ENCODE peak calls at places on chromosomes 1 and 21, in nine cellular contexts. W, J, C, X, P, N, H, B and L are unnamed samples.
A peak's percentile ranks its signal among the peaks of the same experiment; 100 is the strongest.

GRCh38 chr1:14494931-14495330 is 103.6 kb upstream of the KAZN start:
- DNase-seq in W (no peak), J (no peak), C (no peak), X (no peak), P (no peak), N (no peak), H (no peak), B (no peak), L (no peak)

GRCh38 chr1:173997796-173998195 is 24.4 kb downstream of the RC3H1 start:
- DNase-seq in W (no peak), J (no peak), C (no peak), X (no peak), P (no peak), N (no peak), H (no peak), B (peak; percentile 34), L (no peak)

GRCh38 chr1:91529856-91530255 is 29.2 kb downstream of the CDC7 start:
- DNase-seq in W (peak; percentile 54), J (peak; percentile 66), C (no peak), X (no peak), P (no peak), N (peak; percentile 10), H (no peak), B (peak; percentile 33), L (no peak)

GRCh38 chr1:63664742-63665141 is 71.5 kb downstream of the PGM1 start:
- DNase-seq in W (no peak), J (no peak), C (no peak), X (no peak), P (no peak), N (no peak), H (no peak), B (no peak), L (no peak)

GRCh38 chr1:229506633-229507032 is 1.5 kb downstream of the NUP133 start:
- DNase-seq in W (no peak), J (no peak), C (no peak), X (no peak), P (no peak), N (no peak), H (no peak), B (no peak), L (no peak)

GRCh38 chr1:62111084-62111483 is 83.6 kb upstream of the L1TD1 start:
- DNase-seq in W (no peak), J (no peak), C (no peak), X (no peak), P (no peak), N (no peak), H (no peak), B (no peak), L (no peak)

GRCh38 chr1:185568155-185569123 is 165.8 kb upstream of the HMCN1 start:
- DNase-seq in W (peak; percentile 58), J (no peak), C (no peak), X (no peak), P (no peak), N (no peak), H (no peak), B (peak; percentile 5), L (no peak)

GRCh38 chr1:25878690-25879089 is 3.2 kb upstream of the PAQR7 start:
- DNase-seq in W (no peak), J (no peak), C (no peak), X (no peak), P (no peak), N (no peak), H (no peak), B (no peak), L (no peak)

GRCh38 chr1:116119876-116120275 is 8.7 kb downstream of the MAB21L3 start:
- DNase-seq in W (no peak), J (no peak), C (no peak), X (no peak), P (no peak), N (no peak), H (no peak), B (no peak), L (no peak)

GRCh38 chr21:35384375-35384774 is 335.3 kb upstream of the RUNX1 start:
- DNase-seq in W (no peak), J (no peak), C (no peak), X (no peak), P (no peak), N (no peak), H (no peak), B (no peak), L (no peak)

GRCh38 chr1:36083635-36084501 is at the start of gene TEKT2:
- DNase-seq in W (no peak), J (peak; percentile 6), C (peak; percentile 87), X (peak; percentile 84), P (no peak), N (peak; percentile 70), H (no peak), B (peak; percentile 19), L (no peak)

GRCh38 chr1:24925082-24925779 is 4.8 kb downstream of the RUNX3 start:
- DNase-seq in W (no peak), J (no peak), C (no peak), X (no peak), P (no peak), N (peak; percentile 77), H (no peak), B (no peak), L (peak; percentile 52)

GRCh38 chr1:243411472-243411871 is 155.6 kb downstream of the SDCCAG8 start:
- DNase-seq in W (no peak), J (no peak), C (no peak), X (no peak), P (no peak), N (no peak), H (no peak), B (no peak), L (no peak)

GRCh38 chr1:221174598-221174997 is 295.4 kb downstream of the HLX start:
- DNase-seq in W (no peak), J (no peak), C (peak; percentile 38), X (peak; percentile 47), P (no peak), N (no peak), H (no peak), B (no peak), L (no peak)

GRCh38 chr21:33025471-33026298 is at the start of gene OLIG2:
- DNase-seq in W (no peak), J (no peak), C (peak; percentile 95), X (peak; percentile 83), P (no peak), N (peak; percentile 46), H (no peak), B (no peak), L (no peak)

GRCh38 chr21:17769049-17769845 is 49.9 kb downstream of the C21orf91 start:
- DNase-seq in W (no peak), J (peak; percentile 7), C (no peak), X (no peak), P (no peak), N (no peak), H (no peak), B (peak; percentile 9), L (no peak)

GRCh38 chr1:16605532-16605931 is 7.8 kb downstream of the NBPF1 start:
- DNase-seq in W (no peak), J (no peak), C (no peak), X (peak; percentile 84), P (no peak), N (no peak), H (no peak), B (no peak), L (no peak)

GRCh38 chr1:200231787-200232222 is 178.0 kb downstream of the ZNF281 start:
- DNase-seq in W (peak; percentile 4), J (peak; percentile 27), C (no peak), X (no peak), P (no peak), N (no peak), H (no peak), B (peak; percentile 35), L (no peak)

GRCh38 chr1:38152351-38153082 is 105.9 kb upstream of the POU3F1 start:
- DNase-seq in W (peak; percentile 36), J (peak; percentile 4), C (no peak), X (no peak), P (no peak), N (no peak), H (no peak), B (no peak), L (no peak)
- TF ChIP-seq CTCF in W (peak; percentile 38), J (no peak), C (no peak), X (no peak), P (peak; percentile 45), N (peak; percentile 4), H (no peak), B (no peak), L (no peak)

DNA sequence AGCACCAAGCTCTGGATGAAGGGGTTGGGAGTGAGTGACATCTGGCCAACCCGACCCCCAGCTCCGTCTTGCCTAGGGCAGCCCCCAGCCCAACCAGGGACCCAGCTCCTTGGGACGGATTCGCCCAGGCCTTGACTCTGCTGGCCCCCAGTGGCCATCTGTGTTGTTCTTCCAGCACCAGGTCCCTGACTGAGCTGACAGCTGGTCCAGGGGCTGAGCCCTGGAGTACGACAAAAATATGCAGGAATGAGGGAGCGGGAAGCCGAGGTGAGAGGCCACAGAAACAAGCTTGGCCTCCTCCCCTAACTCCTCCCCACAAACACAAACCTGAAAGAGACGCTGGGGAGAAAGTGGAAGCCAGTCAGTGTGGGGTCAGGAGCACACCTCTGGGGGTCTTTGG is 55.0 kb upstream of the PAX7 start:
- DNase-seq in W (no peak), J (no peak), C (peak; percentile 94), X (peak; percentile 85), P (no peak), N (peak; percentile 54), H (no peak), B (no peak), L (peak; percentile 28)
- TF ChIP-seq CTCF in W (peak; percentile 66), J (no peak), C (peak; percentile 77), X (peak; percentile 77), P (peak; percentile 62), N (no peak), H (peak; percentile 37), B (no peak), L (no peak)

GRCh38 chr1:151403612-151404011 is 4.2 kb downstream of the PSMB4 start:
- DNase-seq in W (no peak), J (no peak), C (no peak), X (no peak), P (no peak), N (no peak), H (no peak), B (no peak), L (no peak)
- TF ChIP-seq CTCF in W (no peak), J (no peak), C (no peak), X (no peak), P (no peak), N (no peak), H (no peak), B (no peak), L (no peak)

GRCh38 chr1:29344336-29344735 is 108.0 kb downstream of the PTPRU start:
- DNase-seq in W (no peak), J (no peak), C (no peak), X (no peak), P (no peak), N (no peak), H (no peak), B (no peak), L (no peak)

GRCh38 chr1:29343908-29344307 is 107.6 kb downstream of the PTPRU start:
- DNase-seq in W (no peak), J (no peak), C (no peak), X (no peak), P (no peak), N (no peak), H (no peak), B (no peak), L (no peak)

GRCh38 chr1:29343476-29343875 is 107.2 kb downstream of the PTPRU start:
- DNase-seq in W (no peak), J (no peak), C (no peak), X (no peak), P (no peak), N (no peak), H (no peak), B (no peak), L (no peak)

GRCh38 chr1:29342351-29342750 is 106.0 kb downstream of the PTPRU start:
- DNase-seq in W (no peak), J (no peak), C (no peak), X (no peak), P (no peak), N (no peak), H (no peak), B (no peak), L (no peak)

GRCh38 chr1:29341936-29342335 is 105.6 kb downstream of the PTPRU start:
- DNase-seq in W (no peak), J (peak; percentile 3), C (no peak), X (no peak), P (no peak), N (no peak), H (no peak), B (no peak), L (no peak)
- TF ChIP-seq CTCF in W (no peak), J (peak; percentile 5), C (no peak), X (no peak), P (no peak), N (no peak), H (no peak), B (peak; percentile 33), L (no peak)